ENCODE peak calls at places on chromosomes 1 and 21, in five cellular contexts. W is NCI-H2029 treated with DMSO at 0.1 percent for 48 hours, V is posterior vena cava, C is anterior cingulate cortex, R is amniotic stem cell. Y is an unnamed sample.

GRCh38 chr1:12144236-12144635 is 22.6 kb upstream of the TNFRSF1B start:
- DNase-seq in W (no peak), C (no peak), V (no peak), R (no peak), Y (no peak)

GRCh38 chr21:38496224-38496623 is 2.1 kb downstream of the ERG start:
- DNase-seq in W (no peak), V (no peak), R (no peak), C (no peak), Y (no peak)

GRCh38 chr1:235127203-235127602 is 1.4 kb downstream of the TOMM20 start:
- DNase-seq in W (no peak), C (no peak), R (no peak), V (no peak), Y (no peak)

GRCh38 chr1:43711524-43712386 is 4.4 kb downstream of the ST3GAL3 start:
- DNase-seq in W (no peak), V (no peak), R (no peak), C (no peak), Y (no peak)

GRCh38 chr1:47582891-47583608 is 145.2 kb downstream of the FOXD2 start:
- DNase-seq in W (no peak), R (no peak), V (peak), C (no peak), Y (no peak)

GRCh38 chr1:187471555-187471954 is 642.8 kb downstream of the PLA2G4A start:
- DNase-seq in C (no peak), V (no peak), W (no peak), R (peak), Y (no peak)

GRCh38 chr1:45205910-45206721 is at the start of gene ZSWIM5:
- DNase-seq in W (peak), R (no peak), C (peak), V (peak), Y (peak)

GRCh38 chr1:109821831-109822745 is 58.4 kb upstream of the EPS8L3 start:
- DNase-seq in C (no peak), R (no peak), W (no peak), V (peak), Y (no peak)

GRCh38 chr1:234607091-234608025 is 2.6 kb downstream of the IRF2BP2 start:
- DNase-seq in V (no peak), W (peak), C (peak), R (no peak), Y (peak)

GRCh38 chr1:12657060-12657866 is 13.4 kb downstream of the AADACL4 start:
- DNase-seq in W (no peak), V (no peak), C (no peak), R (no peak), Y (no peak)

GRCh38 chr1:174301295-174302077 is 142.2 kb downstream of the RABGAP1L start:
- DNase-seq in W (no peak), V (no peak), R (no peak), C (no peak), Y (no peak)

GRCh38 chr1:42259059-42259738 is 75.8 kb downstream of the FOXJ3 start:
- DNase-seq in V (no peak), R (no peak), C (no peak), W (no peak), Y (peak)

GRCh38 chr1:175536921-175537320 is 206.5 kb downstream of the TNR start:
- DNase-seq in V (no peak), W (no peak), R (no peak), C (no peak), Y (no peak)

GRCh38 chr1:182703539-182703938 is 19.2 kb upstream of the RGS8 start:
- DNase-seq in C (no peak), R (no peak), V (no peak), W (no peak), Y (no peak)

GRCh38 chr1:168621356-168621755 is 45.0 kb downstream of the XCL1 start:
- DNase-seq in W (no peak), R (no peak), V (no peak), C (no peak), Y (no peak)

GRCh38 chr1:182549811-182550210 is 39.2 kb downstream of the RNASEL start:
- DNase-seq in V (no peak), W (no peak), C (no peak), R (no peak), Y (no peak)

GRCh38 chr1:88731475-88731874 is 47.4 kb downstream of the PKN2 start:
- DNase-seq in C (no peak), V (no peak), R (peak), W (peak), Y (peak)

GRCh38 chr1:13507075-13507474 is 6.7 kb downstream of the LRRC38 start:
- DNase-seq in C (no peak), R (no peak), V (no peak), W (no peak), Y (no peak)

GRCh38 chr1:94602312-94602711 is 60.8 kb upstream of the F3 start:
- DNase-seq in W (no peak), C (no peak), V (no peak), R (no peak), Y (no peak)

GRCh38 chr1:186943891-186944686 is 115.3 kb downstream of the PLA2G4A start:
- DNase-seq in R (no peak), V (no peak), W (no peak), C (no peak), Y (no peak)

GRCh38 chr1:59475737-59476136 is 178.8 kb downstream of the FGGY start:
- DNase-seq in C (no peak), V (no peak), W (no peak), R (no peak), Y (no peak)

GRCh38 chr1:154500533-154500932 is 1.5 kb upstream of the TDRD10 start:
- DNase-seq in W (no peak), R (no peak), V (no peak), C (no peak), Y (no peak)

GRCh38 chr21:10425856-10426255 is 95.5 kb upstream of the TPTE start:
- DNase-seq in V (no peak), W (no peak), C (no peak), R (no peak), Y (no peak)

GRCh38 chr1:24468605-24469004 is 34.0 kb upstream of the RCAN3 start:
- DNase-seq in C (no peak), R (no peak), V (peak), W (no peak), Y (no peak)

GRCh38 chr1:41449326-41449921 is 35.1 kb downstream of the EDN2 start:
- DNase-seq in R (no peak), V (peak), C (no peak), W (no peak), Y (no peak)

GRCh38 chr1:203505526-203506189 is 11.7 kb downstream of the OPTC start:
- DNase-seq in R (no peak), W (no peak), C (no peak), V (no peak), Y (no peak)

GRCh38 chr1:174912243-174912642 is 87.5 kb upstream of the CACYBP start:
- DNase-seq in C (no peak), V (no peak), R (no peak), W (no peak), Y (no peak)

GRCh38 chr1:156821801-156822200 is 5.2 kb upstream of the SH2D2A start:
- DNase-seq in V (no peak), W (no peak), R (no peak), C (no peak), Y (no peak)

GRCh38 chr1:81179239-81179638 is 621.5 kb upstream of the ADGRL2 start:
- DNase-seq in C (no peak), R (peak), W (no peak), V (no peak), Y (no peak)

GRCh38 chr1:183159960-183160359 is 26.1 kb upstream of the LAMC2 start:
- DNase-seq in R (no peak), V (no peak), W (peak), C (no peak), Y (no peak)

GRCh38 chr1:202283379-202283844 is 58.3 kb downstream of the UBE2T start:
- DNase-seq in V (peak), C (no peak), W (peak), R (no peak), Y (no peak)

GRCh38 chr1:30914931-30915330 is 6.4 kb upstream of the SDC3 start:
- DNase-seq in C (no peak), V (peak), W (no peak), R (no peak), Y (no peak)

GRCh38 chr1:1758692-1759455 is 19.4 kb downstream of the NADK start:
- DNase-seq in C (no peak), V (no peak), R (no peak), W (no peak), Y (no peak)

GRCh38 chr1:205602118-205602517 is 29.7 kb downstream of the ELK4 start:
- DNase-seq in W (no peak), R (no peak), V (no peak), C (no peak), Y (no peak)

GRCh38 chr1:150995896-150996295 is 10.8 kb downstream of the MINDY1 start:
- DNase-seq in V (peak), W (no peak), C (peak), R (no peak), Y (no peak)

GRCh38 chr1:155706101-155706619 is 17.3 kb downstream of the DAP3 start:
- DNase-seq in R (no peak), C (no peak), V (no peak), W (no peak), Y (no peak)

GRCh38 chr1:93081716-93082115 is 2.6 kb downstream of the MTF2 start:
- DNase-seq in C (no peak), V (no peak), W (no peak), R (peak), Y (no peak)

GRCh38 chr1:26789953-26790352 is 2.2 kb downstream of the PIGV start:
- DNase-seq in C (no peak), V (no peak), R (no peak), W (no peak), Y (no peak)

Y was measured in Ammon's horn.